ENCODE peak calls at places on chromosomes 7 and 10, in four cellular contexts. I is HEK293T, R is HepG2, E is K562. Z is an unnamed sample.
A peak's percentile ranks its signal among the peaks of the same experiment; 100 is the strongest.

GRCh38 chr10:103504181-103504783 is 10.8 kb downstream of the NEURL1 start:
- DNase-seq in I (no peak), R (peak; percentile 89), E (peak; percentile 76), Z (peak; percentile 28)

GRCh38 chr10:80137926-80138325 is 5.4 kb downstream of the PLAC9 start:
- DNase-seq in I (no peak), R (no peak), E (no peak), Z (no peak)

GRCh38 chr7:117087639-117088396 is 134.5 kb downstream of the ST7 start:
- DNase-seq in I (no peak), R (no peak), E (peak; percentile 42), Z (no peak)

GRCh38 chr10:119479048-119479394 is 63.5 kb downstream of the RGS10 start:
- DNase-seq in I (no peak), R (no peak), E (no peak), Z (no peak)

GRCh38 chr7:138429577-138430250 is 30.3 kb upstream of the TRIM24 start:
- DNase-seq in I (no peak), R (no peak), E (no peak), Z (no peak)

GRCh38 chr10:119973261-119973660 is 80.7 kb downstream of the SEC23IP start:
- DNase-seq in I (no peak), R (no peak), E (peak; percentile 41), Z (peak; percentile 2)

GRCh38 chr10:110226555-110226925 is 19.1 kb downstream of the MXI1 start:
- DNase-seq in I (peak; percentile 85), R (peak; percentile 60), E (peak; percentile 90), Z (no peak)

GRCh38 chr10:127569210-127569609 is 20.1 kb downstream of the NPS start:
- DNase-seq in I (no peak), R (no peak), E (no peak), Z (no peak)

GRCh38 chr10:101031128-101031795 is at the start of the genes PDZD7 and SFXN3:
- DNase-seq in I (peak; percentile 100), R (peak; percentile 79), E (peak; percentile 88), Z (peak; percentile 48)

GRCh38 chr10:34530778-34531177 is 284.3 kb downstream of the PARD3 start:
- DNase-seq in I (no peak), R (peak; percentile 72), E (no peak), Z (no peak)

GRCh38 chr10:131842351-131843088 is 58.3 kb upstream of the PPP2R2D start:
- DNase-seq in I (no peak), R (no peak), E (no peak), Z (no peak)

GRCh38 chr10:111648046-111648445 is 535.5 kb downstream of the GPAM start:
- DNase-seq in I (no peak), R (no peak), E (no peak), Z (no peak)

GRCh38 chr10:123995461-123996131 is 97.8 kb downstream of the CHST15 start:
- DNase-seq in I (peak; percentile 61), R (peak; percentile 49), E (no peak), Z (no peak)

GRCh38 chr10:2839081-2839725 is 228.1 kb upstream of the PFKP start:
- DNase-seq in I (peak; percentile 74), R (peak; percentile 33), E (peak; percentile 57), Z (no peak)

GRCh38 chr7:6382797-6383196 is 65.0 kb downstream of the DAGLB start:
- DNase-seq in I (no peak), R (no peak), E (no peak), Z (no peak)

GRCh38 chr10:78047314-78047891 is 13.7 kb downstream of the RPS24 start:
- DNase-seq in I (peak; percentile 72), R (peak; percentile 79), E (peak; percentile 88), Z (no peak)

GRCh38 chr7:151706568-151707469 is 170.1 kb downstream of the PRKAG2 start:
- DNase-seq in I (no peak), R (no peak), E (no peak), Z (no peak)

GRCh38 chr7:151247611-151248176 is 800 bp downstream of the SMARCD3 start:
- DNase-seq in I (no peak), R (no peak), E (peak; percentile 43), Z (no peak)

GRCh38 chr10:74589226-74589673 is 237.2 kb upstream of the KAT6B start:
- DNase-seq in I (peak; percentile 77), R (no peak), E (peak; percentile 73), Z (peak; percentile 82)

GRCh38 chr7:103532955-103533354 is 86.9 kb upstream of the SLC26A5 start:
- DNase-seq in I (no peak), R (no peak), E (no peak), Z (no peak)

DNA sequence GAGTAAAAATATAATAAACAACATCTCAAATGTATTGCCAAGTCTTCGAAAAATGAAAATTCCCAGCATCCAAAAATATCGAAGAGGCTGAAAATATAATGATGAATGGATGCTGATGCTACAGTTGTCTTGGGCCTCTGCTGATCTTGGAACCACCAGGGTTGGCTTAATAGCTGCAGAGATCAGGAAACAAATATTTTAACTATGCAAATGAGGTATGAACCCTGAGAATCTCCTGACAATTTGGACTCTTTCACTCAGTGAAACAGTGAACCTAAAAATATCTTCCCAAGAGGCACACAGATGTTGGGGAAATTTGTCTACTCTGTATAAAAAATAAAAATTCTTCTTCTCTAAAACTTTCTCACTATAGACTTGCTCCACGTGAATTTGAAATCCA is 97.7 kb upstream of the EGFR start:
- DNase-seq in I (no peak), R (no peak), E (no peak), Z (no peak)
- TF ChIP-seq TARDBP in I (no peak), R (no peak), E (no peak), Z (no peak)

GRCh38 chr10:53430127-53430891 is 657.7 kb upstream of the MBL2 start:
- DNase-seq in I (peak; percentile 12), R (no peak), E (no peak), Z (no peak)
- TF ChIP-seq TARDBP in I (no peak), R (no peak), E (no peak), Z (no peak)

GRCh38 chr10:71927669-71928592 is 36.3 kb upstream of the CHST3 start:
- DNase-seq in I (no peak), R (peak; percentile 77), E (no peak), Z (no peak)
- TF ChIP-seq TARDBP in I (no peak), R (no peak), E (no peak), Z (no peak)

DNA sequence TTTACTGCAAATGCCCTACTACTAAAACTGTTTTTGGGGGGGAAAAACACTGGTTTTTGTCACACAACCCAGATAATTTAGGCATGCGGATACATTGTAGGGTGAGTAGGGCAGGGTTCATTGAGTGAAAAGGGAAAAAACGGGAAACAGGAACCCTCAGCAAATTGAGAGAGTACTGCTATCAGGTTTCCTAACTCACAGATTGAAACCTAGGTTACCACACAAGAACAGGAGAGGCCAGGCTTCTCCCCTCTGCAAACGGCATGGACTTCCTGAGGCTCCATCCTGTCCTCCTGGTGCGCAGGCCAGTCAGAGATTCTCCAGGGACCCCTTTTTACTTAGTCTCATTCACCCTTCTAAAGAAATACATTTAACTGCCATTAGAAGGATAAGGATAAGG is 30.6 kb downstream of the AVL9 start:
- DNase-seq in I (no peak), R (no peak), E (no peak), Z (no peak)
- TF ChIP-seq TARDBP in I (no peak), R (no peak), E (no peak), Z (no peak)

DNA sequence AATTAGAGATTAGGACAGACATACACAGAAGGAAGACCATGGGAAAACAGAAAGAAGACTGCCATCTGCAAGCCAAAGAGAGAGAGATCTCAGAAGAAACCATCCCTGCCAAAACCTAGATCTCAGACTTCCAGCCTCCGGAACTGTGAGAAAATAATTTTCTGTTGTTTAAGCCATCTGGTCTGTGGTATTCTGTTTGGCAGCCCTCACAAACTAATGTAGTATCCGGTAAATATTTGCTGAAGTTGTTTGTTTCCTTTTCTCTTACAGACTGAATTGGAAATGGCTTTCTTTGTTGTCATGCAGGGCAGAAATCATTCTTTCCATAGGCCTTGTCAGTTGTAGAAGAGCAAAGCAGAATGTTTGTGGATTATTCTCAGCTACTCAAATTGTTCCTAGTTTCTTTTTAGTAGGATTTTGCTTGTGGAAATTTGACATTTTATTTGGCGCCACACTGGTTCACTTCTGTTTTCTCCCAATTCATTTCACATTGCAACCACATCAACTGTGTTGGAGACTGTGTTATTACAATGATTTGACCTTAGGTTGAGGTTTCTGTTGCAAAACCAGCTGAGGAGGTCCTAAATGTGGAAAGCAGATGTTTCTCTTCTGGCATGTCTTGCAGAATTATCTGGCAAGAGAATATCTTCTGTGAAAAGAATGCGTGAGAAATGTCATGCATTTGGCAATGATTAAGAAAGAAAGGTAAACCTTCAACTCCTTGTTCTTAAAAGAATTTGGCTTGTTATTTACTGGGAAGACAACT is 25.9 kb downstream of the ACTA2 start:
- DNase-seq in I (no peak), R (no peak), E (no peak), Z (no peak)
- TF ChIP-seq TARDBP in I (no peak), R (no peak), E (no peak), Z (no peak)

DNA sequence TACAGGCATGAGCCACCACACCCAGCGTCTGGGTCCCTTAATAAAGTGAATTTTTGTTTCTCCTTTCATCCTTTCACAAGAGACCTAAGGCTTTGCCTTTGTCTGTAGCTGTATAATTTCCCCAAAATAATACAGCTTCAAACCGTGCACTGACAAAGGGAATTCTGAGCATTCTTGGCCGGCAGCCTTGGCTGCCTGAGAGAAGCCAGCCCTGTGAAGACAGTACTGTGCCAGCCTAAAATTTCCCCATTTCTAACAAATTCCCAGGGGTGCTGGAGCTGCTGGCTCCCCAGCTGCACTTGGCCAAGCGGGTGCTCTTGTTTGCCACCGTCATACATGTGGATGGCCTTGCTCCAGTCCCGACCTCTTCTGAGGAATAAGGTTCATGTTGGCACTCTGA is 106.2 kb downstream of the ZMYND11 start:
- DNase-seq in I (no peak), R (no peak), E (no peak), Z (no peak)
- TF ChIP-seq TARDBP in I (no peak), R (no peak), E (no peak), Z (no peak)

Z was measured in GM12878.